ENCODE peak calls at places on chromosomes 6 and 20, in six cellular contexts. H, T, Z, J, I and G are unnamed samples.

GRCh38 chr20:13765868-13766416 is 18.8 kb downstream of the ESF1 start:
- DNase-seq in H (no peak), T (no peak), Z (no peak), I (no peak), J (no peak), G (no peak)

GRCh38 chr6:121615493-121615892 is 180.0 kb downstream of the GJA1 start:
- DNase-seq in H (no peak), J (no peak), T (peak; percentile 26), Z (no peak), I (no peak), G (no peak)

GRCh38 chr6:160188773-160189172 is 67.2 kb downstream of the SLC22A1 start:
- DNase-seq in Z (no peak), I (no peak), J (no peak), T (no peak), H (no peak), G (no peak)

GRCh38 chr6:169188051-169188863 is 65.4 kb downstream of the THBS2 start:
- DNase-seq in J (no peak), I (no peak), H (peak; percentile 80), T (peak; percentile 85), Z (no peak), G (no peak)

GRCh38 chr6:41594326-41594725 is 43.9 kb upstream of the MDFI start:
- DNase-seq in I (no peak), H (peak; percentile 84), Z (no peak), T (no peak), J (no peak), G (no peak)

GRCh38 chr6:47292944-47293343 is 16.8 kb downstream of the TNFRSF21 start:
- DNase-seq in J (no peak), H (no peak), I (no peak), Z (no peak), T (peak; percentile 48), G (no peak)

GRCh38 chr6:87918461-87918941 is 129.1 kb upstream of the SPACA1 start:
- DNase-seq in J (no peak), I (no peak), H (no peak), Z (no peak), T (no peak), G (no peak)

GRCh38 chr6:8182209-8182845 is 80.0 kb upstream of the EEF1E1 start:
- DNase-seq in J (no peak), Z (no peak), I (no peak), H (no peak), T (peak; percentile 24), G (no peak)

GRCh38 chr6:169490830-169491229 is 211.0 kb downstream of the WDR27 start:
- DNase-seq in I (no peak), H (peak; percentile 40), T (no peak), J (no peak), Z (no peak), G (no peak)

GRCh38 chr6:5286780-5287179 is 25.5 kb downstream of the FARS2 start:
- DNase-seq in H (no peak), J (no peak), T (no peak), I (no peak), Z (no peak), G (no peak)